ENCODE peak calls at places on chromosomes 13 and 19, in eight cellular contexts. P is psoas muscle, O is OCI-LY7, A is endothelial cell, S is lower leg skin, H is gastrocnemius medialis, Z is brain microvascular endothelial cell, G is AG10803. J is an unnamed sample.
A peak's percentile ranks its signal among the peaks of the same experiment; 100 is the strongest.

GRCh38 chr13:44934724-44935123 is 54.5 kb downstream of the NUFIP1 start:
- DNase-seq in Z (no peak), P (no peak), H (no peak), S (no peak), O (no peak), A (no peak), G (peak; percentile 77), J (no peak)

GRCh38 chr19:54133312-54133956 is 4.1 kb upstream of the CNOT3 start:
- DNase-seq in H (no peak), P (no peak), S (no peak), O (no peak), G (peak; percentile 40), Z (no peak), A (no peak), J (no peak)

GRCh38 chr13:99867535-99868271 is 103.9 kb downstream of the ZIC5 start:
- DNase-seq in S (no peak), H (no peak), Z (no peak), G (no peak), A (no peak), O (no peak), P (no peak), J (no peak)

GRCh38 chr19:43674630-43674982 is 4.6 kb upstream of the PLAUR start:
- DNase-seq in G (peak; percentile 59), P (no peak), A (no peak), Z (no peak), H (no peak), O (no peak), S (no peak), J (no peak)

GRCh38 chr13:34300559-34300958 is 482.6 kb downstream of the RFC3 start:
- DNase-seq in A (no peak), P (no peak), O (no peak), G (no peak), H (no peak), S (no peak), Z (no peak), J (no peak)

GRCh38 chr19:55679343-55680257 is 4.6 kb downstream of the EPN1 start:
- DNase-seq in P (no peak), H (no peak), A (no peak), Z (no peak), S (no peak), G (no peak), O (no peak), J (no peak)

GRCh38 chr19:23415561-23416191 is 20.4 kb upstream of the ZNF91 start:
- DNase-seq in S (no peak), O (no peak), P (no peak), H (no peak), G (no peak), A (peak; percentile 58), Z (no peak), J (peak; percentile 84)

GRCh38 chr13:26855921-26856320 is 95.3 kb upstream of the GPR12 start:
- DNase-seq in G (no peak), Z (no peak), H (no peak), A (no peak), S (no peak), P (no peak), O (no peak), J (no peak)

GRCh38 chr13:111505175-111505777 is 184.8 kb downstream of the TEX29 start:
- DNase-seq in S (peak; percentile 59), G (no peak), O (peak; percentile 1), A (peak; percentile 74), P (no peak), H (no peak), Z (no peak), J (peak; percentile 61)

GRCh38 chr19:31338069-31338767 is 11.0 kb downstream of the TSHZ3 start:
- DNase-seq in H (no peak), O (peak; percentile 55), A (peak; percentile 68), G (peak; percentile 29), Z (peak; percentile 66), P (peak; percentile 43), S (no peak), J (peak; percentile 83)
- TF ChIP-seq CTCF in H (peak; percentile 28), O (peak; percentile 72), A (peak; percentile 50), G (peak; percentile 50), Z (peak; percentile 91), P (peak; percentile 34), S (no peak), J (peak; percentile 73)

GRCh38 chr19:38792250-38793111 is 3.5 kb downstream of the LGALS7B start:
- DNase-seq in G (no peak), O (no peak), P (peak; percentile 44), Z (no peak), H (no peak), S (peak; percentile 92), A (peak; percentile 83), J (peak; percentile 80)
- TF ChIP-seq CTCF in G (peak; percentile 38), O (no peak), P (peak; percentile 1), Z (peak; percentile 50), H (no peak), S (no peak), A (peak; percentile 78), J (peak; percentile 80)

GRCh38 chr13:94122300-94122699 is 357.2 kb downstream of the DCT start:
- DNase-seq in H (no peak), Z (no peak), P (no peak), G (no peak), A (no peak), O (no peak), S (no peak), J (no peak)

GRCh38 chr13:94120878-94121277 is 358.6 kb downstream of the DCT start:
- DNase-seq in P (no peak), Z (no peak), G (no peak), H (no peak), O (no peak), S (no peak), A (no peak), J (no peak)

GRCh38 chr13:94123543-94123942 is 355.9 kb downstream of the DCT start:
- DNase-seq in O (no peak), P (no peak), Z (no peak), A (no peak), H (no peak), G (no peak), S (no peak), J (no peak)

GRCh38 chr13:94121686-94122085 is 357.8 kb downstream of the DCT start:
- DNase-seq in H (no peak), A (no peak), S (no peak), Z (peak; percentile 89), P (no peak), G (peak; percentile 29), O (no peak), J (no peak)

GRCh38 chr13:94119360-94119936 is 360.0 kb downstream of the DCT start:
- DNase-seq in P (no peak), Z (no peak), A (no peak), G (no peak), H (no peak), O (no peak), S (no peak), J (no peak)
- TF ChIP-seq CTCF in P (no peak), Z (no peak), A (no peak), G (no peak), H (no peak), O (no peak), S (no peak), J (no peak)

GRCh38 chr19:38773469-38774177 is at the start of gene LGALS7:
- DNase-seq in P (no peak), H (no peak), Z (no peak), G (no peak), O (no peak), A (no peak), S (no peak), J (no peak)

GRCh38 chr19:38774181-38774950 is 1.0 kb upstream of the LGALS7 start:
- DNase-seq in O (no peak), Z (no peak), A (no peak), H (no peak), P (no peak), G (no peak), S (peak; percentile 70), J (no peak)

GRCh38 chr19:38766276-38767047 is 6.9 kb downstream of the LGALS7 start:
- DNase-seq in S (no peak), H (no peak), P (no peak), O (no peak), A (no peak), Z (no peak), G (no peak), J (no peak)

GRCh38 chr19:38765214-38765613 is 8.1 kb downstream of the LGALS7 start:
- DNase-seq in O (no peak), H (no peak), G (no peak), A (no peak), P (no peak), S (no peak), Z (no peak), J (no peak)

GRCh38 chr19:38769635-38770211 is 3.6 kb downstream of the LGALS7 start:
- DNase-seq in S (peak; percentile 99), H (peak; percentile 64), O (peak; percentile 46), P (peak; percentile 91), Z (peak; percentile 69), G (peak; percentile 69), A (peak; percentile 87), J (peak; percentile 88)
- TF ChIP-seq CTCF in S (no peak), H (peak; percentile 95), O (peak; percentile 63), P (peak; percentile 73), Z (peak; percentile 86), G (peak; percentile 54), A (peak; percentile 91), J (peak; percentile 96)

GRCh38 chr13:103145476-103145875 is 79.3 kb upstream of the SLC10A2 start:
- DNase-seq in H (no peak), Z (peak; percentile 6), A (no peak), S (no peak), O (no peak), G (no peak), P (no peak), J (no peak)

GRCh38 chr13:103142091-103142594 is 75.9 kb upstream of the SLC10A2 start:
- DNase-seq in A (no peak), S (no peak), P (no peak), H (no peak), O (no peak), Z (no peak), G (no peak), J (no peak)

GRCh38 chr13:103134271-103134670 is 68.1 kb upstream of the SLC10A2 start:
- DNase-seq in P (no peak), A (no peak), H (no peak), O (peak; percentile 18), Z (no peak), G (no peak), S (no peak), J (no peak)

DNA sequence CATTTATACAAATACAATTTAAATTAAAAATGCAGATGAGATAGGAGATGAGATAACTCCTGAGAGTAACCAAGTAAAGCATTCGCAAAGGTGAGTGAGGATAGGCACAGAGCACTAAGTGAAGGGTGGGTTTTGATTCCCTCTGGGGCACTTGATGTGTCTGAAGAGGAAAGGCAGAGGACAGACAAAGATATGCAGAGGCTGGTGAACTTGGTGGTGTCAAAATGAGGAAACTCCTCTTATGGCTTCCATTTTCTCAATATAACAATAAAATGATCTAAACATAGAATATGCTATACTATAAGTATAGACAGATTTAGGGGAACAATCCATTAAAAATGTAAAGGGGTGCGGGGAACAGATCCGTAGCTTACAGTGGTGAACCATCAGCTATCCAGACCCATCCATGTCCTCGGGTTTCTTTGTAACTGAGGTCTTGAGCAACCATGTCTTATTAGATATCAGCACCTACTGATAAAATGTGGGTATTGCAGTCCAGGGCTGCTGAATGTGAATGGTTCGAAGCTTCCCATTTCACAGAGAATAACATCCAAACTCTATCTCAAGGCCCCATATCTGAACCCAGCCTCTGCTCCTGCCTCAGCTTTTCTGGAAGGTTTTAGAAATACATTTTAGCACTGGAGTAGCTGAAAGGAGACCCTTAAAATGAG is 73.9 kb upstream of the SLC10A2 start:
- DNase-seq in Z (peak; percentile 33), O (peak; percentile 72), G (no peak), H (no peak), A (peak; percentile 30), S (no peak), P (no peak), J (no peak)
- TF ChIP-seq CTCF in Z (peak; percentile 43), O (peak; percentile 79), G (no peak), H (no peak), A (peak; percentile 68), S (no peak), P (peak; percentile 44), J (peak; percentile 55)